ENCODE peak calls at places on chromosome 12, in four cellular contexts. C is Peyer's patch, N is breast epithelium, D is PC-3. K is an unnamed sample.

GRCh38 chr12:64801381-64801780 is 23.1 kb upstream of the TBC1D30 start:
- DNase-seq in D (peak), C (no peak), N (no peak), K (no peak)

GRCh38 chr12:57522019-57522886 is at the start of gene MBD6:
- DNase-seq in N (peak), C (peak), D (peak), K (no peak)

GRCh38 chr12:129641916-129642315 is 261.9 kb downstream of the TMEM132D start:
- DNase-seq in D (no peak), N (no peak), C (no peak), K (no peak)

GRCh38 chr12:44640831-44641230 is 235.3 kb downstream of the NELL2 start:
- DNase-seq in D (no peak), C (no peak), N (no peak), K (no peak)

GRCh38 chr12:97300431-97300830 is 162.2 kb upstream of the RMST start:
- DNase-seq in N (no peak), D (no peak), C (no peak), K (no peak)

GRCh38 chr12:14157129-14157747 is 175.8 kb upstream of the GRIN2B start:
- DNase-seq in C (no peak), N (no peak), D (no peak), K (no peak)

GRCh38 chr12:124420972-124421674 is 126.2 kb downstream of the RFLNA start:
- DNase-seq in N (no peak), C (no peak), D (no peak), K (no peak)

GRCh38 chr12:108788076-108788782 is 56.9 kb upstream of the CORO1C start:
- DNase-seq in D (no peak), C (no peak), N (no peak), K (no peak)

GRCh38 chr12:104534162-104534856 is 77.6 kb downstream of the CHST11 start:
- DNase-seq in N (no peak), D (no peak), C (no peak), K (no peak)

GRCh38 chr12:92007787-92008186 is 137.9 kb downstream of the BTG1 start:
- DNase-seq in D (no peak), C (no peak), N (no peak), K (no peak)

GRCh38 chr12:16603265-16603915 is 2.6 kb downstream of the LMO3 start:
- DNase-seq in N (no peak), D (no peak), C (no peak), K (no peak)

GRCh38 chr12:30779178-30779577 is 24.4 kb upstream of the CAPRIN2 start:
- DNase-seq in C (no peak), N (no peak), D (no peak), K (no peak)

GRCh38 chr12:70338531-70338930 is 27.6 kb upstream of the KCNMB4 start:
- DNase-seq in C (no peak), N (no peak), D (no peak), K (no peak)

GRCh38 chr12:65524666-65525065 is 246.2 kb downstream of the MSRB3 start:
- DNase-seq in C (no peak), D (peak), N (no peak), K (no peak)

GRCh38 chr12:77324763-77325468 is 259.5 kb upstream of the E2F7 start:
- DNase-seq in D (peak), N (peak), C (peak), K (no peak)

GRCh38 chr12:117047810-117048584 is 51.2 kb downstream of the TESC start:
- DNase-seq in C (no peak), D (no peak), N (no peak), K (no peak)

GRCh38 chr12:30631710-30632109 is 64.0 kb downstream of the IPO8 start:
- DNase-seq in C (no peak), D (no peak), N (no peak), K (no peak)

GRCh38 chr12:49296836-49297694 is 2.1 kb downstream of the PRPH start:
- DNase-seq in C (peak), N (no peak), D (peak), K (no peak)

GRCh38 chr12:117857632-117858274 is 111.0 kb downstream of the KSR2 start:
- DNase-seq in D (peak), N (no peak), C (peak), K (no peak)

GRCh38 chr12:7352661-7353060 is 48.8 kb downstream of the ACSM4 start:
- DNase-seq in D (no peak), C (no peak), N (no peak), K (no peak)

GRCh38 chr12:57124259-57124877 is 3.9 kb upstream of the LRP1 start:
- DNase-seq in D (peak), N (peak), C (peak), K (no peak)

GRCh38 chr12:5171701-5172100 is 128.0 kb downstream of the KCNA5 start:
- DNase-seq in D (peak), N (no peak), C (peak), K (no peak)

GRCh38 chr12:121005346-121005815 is 10.9 kb downstream of the C12orf43 start:
- DNase-seq in N (no peak), D (peak), C (peak), K (no peak)

GRCh38 chr12:112962561-112962960 is 15.8 kb upstream of the OAS2 start:
- DNase-seq in C (no peak), D (no peak), N (no peak), K (peak)
- H3K27ac ChIP-seq in C (no peak), D (no peak), N (no peak), K (no peak)

GRCh38 chr12:52232233-52232915 is 669 bp upstream of the KRT7 start:
- DNase-seq in C (no peak), D (no peak), N (no peak), K (no peak)

GRCh38 chr12:52235001-52235760 is 2.1 kb downstream of the KRT7 start:
- DNase-seq in D (peak), N (peak), C (no peak), K (no peak)

GRCh38 chr12:52232916-52233461 is at the start of gene KRT7:
- DNase-seq in C (no peak), D (peak), N (peak), K (no peak)

GRCh38 chr12:52234226-52234810 is 1.3 kb downstream of the KRT7 start:
- DNase-seq in N (peak), D (peak), C (no peak), K (no peak)

DNA sequence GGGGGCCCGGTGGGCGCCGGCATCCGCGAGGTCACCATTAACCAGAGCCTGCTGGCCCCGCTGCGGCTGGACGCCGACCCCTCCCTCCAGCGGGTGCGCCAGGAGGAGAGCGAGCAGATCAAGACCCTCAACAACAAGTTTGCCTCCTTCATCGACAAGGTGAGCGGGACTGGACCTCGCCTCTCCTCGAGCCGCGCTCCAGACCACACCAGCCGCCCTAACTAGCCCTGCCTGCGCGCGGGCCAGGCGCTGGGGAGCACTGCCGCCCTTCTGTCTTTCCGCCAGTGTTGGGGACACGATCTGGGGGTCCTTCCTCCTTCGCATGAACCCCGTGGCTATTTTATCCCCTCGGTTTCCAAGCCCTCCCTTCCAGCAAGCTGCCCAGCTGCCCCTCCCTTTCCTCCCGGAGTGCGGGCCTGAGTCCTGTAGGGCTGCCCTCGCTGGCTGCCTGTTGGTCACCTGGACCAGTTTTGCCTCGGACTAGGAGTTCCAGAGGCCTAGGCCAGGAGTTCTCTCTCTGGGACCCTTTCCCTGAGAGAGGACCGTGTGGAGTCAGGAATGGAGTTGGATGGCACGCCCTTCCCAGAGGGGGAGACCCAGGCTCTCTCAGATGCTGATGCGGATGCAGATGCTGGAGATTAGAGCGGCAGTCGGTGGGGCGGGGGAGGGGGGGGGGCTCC is 559 bp downstream of the KRT7 start:
- DNase-seq in C (no peak), D (peak), N (peak), K (no peak)
- H3K4me3 ChIP-seq in C (no peak), D (peak), N (peak), K (no peak)

GRCh38 chr12:59059401-59059935 is 139.2 kb upstream of the LRIG3 start:
- DNase-seq in N (no peak), C (no peak), D (no peak), K (no peak)

GRCh38 chr12:59056931-59057330 is 136.6 kb upstream of the LRIG3 start:
- DNase-seq in N (no peak), D (no peak), C (no peak), K (no peak)

GRCh38 chr12:59055204-59055839 is 135.0 kb upstream of the LRIG3 start:
- DNase-seq in D (peak), C (no peak), N (no peak), K (no peak)
- H3K27ac ChIP-seq in D (peak), C (no peak), N (no peak), K (no peak)

GRCh38 chr12:113090740-113091139 is 34.2 kb downstream of the DTX1 start:
- DNase-seq in N (no peak), C (no peak), D (no peak), K (no peak)

GRCh38 chr12:113091506-113091905 is 35.0 kb downstream of the DTX1 start:
- DNase-seq in D (no peak), C (no peak), N (no peak), K (no peak)

GRCh38 chr12:113093409-113094101 is 37.0 kb downstream of the DTX1 start:
- DNase-seq in C (no peak), N (no peak), D (no peak), K (no peak)

GRCh38 chr12:113094738-113095137 is 38.2 kb downstream of the DTX1 start:
- DNase-seq in N (no peak), D (no peak), C (no peak), K (no peak)

GRCh38 chr12:113092478-113093408 is 36.2 kb downstream of the DTX1 start:
- DNase-seq in C (peak), N (no peak), D (peak), K (no peak)
- H3K4me3 ChIP-seq in C (peak), N (no peak), D (no peak), K (no peak)

GRCh38 chr12:25983625-25984024 is 25.1 kb downstream of the RASSF8 start:
- DNase-seq in C (no peak), D (no peak), N (no peak), K (no peak)

GRCh38 chr12:25981597-25981996 is 23.1 kb downstream of the RASSF8 start:
- DNase-seq in N (no peak), D (no peak), C (no peak), K (no peak)

GRCh38 chr12:25984759-25985158 is 26.3 kb downstream of the RASSF8 start:
- DNase-seq in D (no peak), C (no peak), N (no peak), K (no peak)

GRCh38 chr12:25980035-25980434 is 21.6 kb downstream of the RASSF8 start:
- DNase-seq in N (no peak), C (no peak), D (no peak), K (no peak)

GRCh38 chr12:25982416-25982815 is 23.9 kb downstream of the RASSF8 start:
- DNase-seq in D (no peak), C (no peak), N (no peak), K (no peak)
- H3K27ac ChIP-seq in D (no peak), C (no peak), N (no peak), K (no peak)

GRCh38 chr12:111993290-111994150 is 19.4 kb downstream of the TMEM116 start:
- DNase-seq in C (peak), N (no peak), D (no peak), K (no peak)
- H3K4me3 ChIP-seq in C (no peak), N (no peak), D (no peak), K (peak)

GRCh38 chr12:113236539-113237354 is 15.5 kb downstream of the TPCN1 start:
- DNase-seq in C (peak), N (no peak), D (no peak), K (no peak)
- H3K27ac ChIP-seq in C (no peak), N (peak), D (no peak), K (no peak)

K was measured in vagina.